ENCODE peak calls at places on chromosomes 3 and 15, in four cellular contexts. C, S, X and R are unnamed samples.

GRCh38 chr3:11603628-11604027 is 40.1 kb downstream of the VGLL4 start:
- DNase-seq in C (peak), S (no peak), X (peak), R (peak)

GRCh38 chr15:70264014-70264492 is 166.3 kb upstream of the TLE3 start:
- DNase-seq in C (peak), X (no peak), S (no peak), R (no peak)

GRCh38 chr3:55458398-55458797 is 28.7 kb downstream of the WNT5A start:
- DNase-seq in C (no peak), S (no peak), X (no peak), R (no peak)

GRCh38 chr3:14480207-14481017 is 59.7 kb downstream of the GRIP2 start:
- DNase-seq in X (no peak), C (peak), S (no peak), R (no peak)

GRCh38 chr3:36591959-36592358 is 172.4 kb downstream of the DCLK3 start:
- DNase-seq in X (no peak), C (no peak), S (no peak), R (no peak)

GRCh38 chr15:39777497-39777896 is 5.1 kb downstream of the FSIP1 start:
- DNase-seq in S (no peak), X (no peak), C (no peak), R (no peak)

GRCh38 chr3:171351676-171352075 is 108.5 kb downstream of the TNIK start:
- DNase-seq in S (no peak), C (no peak), X (no peak), R (no peak)

GRCh38 chr15:35696767-35697231 is 150.8 kb upstream of the DPH6 start:
- DNase-seq in X (no peak), S (no peak), C (no peak), R (no peak)

GRCh38 chr15:47870300-47870955 is 153.1 kb downstream of the SEMA6D start:
- DNase-seq in C (no peak), S (no peak), X (peak), R (peak)

GRCh38 chr3:43779850-43780249 is 89.1 kb downstream of the ABHD5 start:
- DNase-seq in S (no peak), C (no peak), X (no peak), R (no peak)

GRCh38 chr3:124277516-124277890 is 285.6 kb upstream of the ROPN1 start:
- DNase-seq in S (no peak), X (no peak), C (peak), R (no peak)

GRCh38 chr3:108153451-108153981 is 62.7 kb upstream of the CD47 start:
- DNase-seq in X (no peak), C (no peak), S (no peak), R (no peak)

GRCh38 chr3:184568918-184569829 is 7.6 kb downstream of the EPHB3 start:
- DNase-seq in S (peak), C (peak), X (peak), R (peak)

GRCh38 chr3:143901105-143901504 is 52.8 kb upstream of the SLC9A9 start:
- DNase-seq in S (no peak), X (no peak), C (no peak), R (no peak)

GRCh38 chr3:132553811-132554210 is 43.3 kb upstream of the ACKR4 start:
- DNase-seq in X (no peak), S (no peak), C (no peak), R (no peak)

GRCh38 chr3:117719316-117719926 is 1009.8 kb downstream of the TUSC7 start:
- DNase-seq in X (no peak), S (no peak), C (no peak), R (no peak)

GRCh38 chr3:177060492-177060891 is 136.8 kb downstream of the TBL1XR1 start:
- DNase-seq in S (no peak), X (no peak), C (no peak), R (no peak)

GRCh38 chr15:37071134-37071533 is 29.2 kb downstream of the MEIS2 start:
- DNase-seq in S (no peak), X (no peak), C (no peak), R (no peak)

GRCh38 chr3:124174910-124175874 is 183.3 kb upstream of the ROPN1 start:
- DNase-seq in S (no peak), X (no peak), C (no peak), R (no peak)

GRCh38 chr3:189289251-189289650 is 117.5 kb downstream of the TPRG1 start:
- DNase-seq in C (no peak), X (no peak), S (no peak), R (no peak)

GRCh38 chr3:51361746-51362145 is 23.3 kb upstream of the MANF start:
- DNase-seq in C (no peak), S (no peak), X (no peak), R (no peak)

GRCh38 chr3:123385072-123385471 is 63.8 kb downstream of the ADCY5 start:
- DNase-seq in X (peak), S (peak), C (peak), R (peak)

GRCh38 chr3:45034612-45035252 is 8.6 kb downstream of the CLEC3B start:
- DNase-seq in X (peak), C (peak), S (peak), R (peak)

GRCh38 chr3:84738101-84738500 is 220.7 kb upstream of the CADM2 start:
- DNase-seq in S (no peak), X (no peak), C (no peak), R (no peak)

GRCh38 chr3:60243456-60243855 is 1007.8 kb downstream of the FHIT start:
- DNase-seq in X (no peak), C (no peak), S (no peak), R (no peak)

GRCh38 chr3:159322322-159322939 is 520.6 kb downstream of the MFSD1 start:
- DNase-seq in S (peak), C (no peak), X (no peak), R (peak)

GRCh38 chr3:66047321-66048050 is 8.8 kb upstream of the MAGI1 start:
- DNase-seq in S (no peak), C (peak), X (peak), R (peak)

GRCh38 chr3:51982352-51982837 is 940 bp upstream of the ACY1 start:
- DNase-seq in X (no peak), C (no peak), S (no peak), R (no peak)

GRCh38 chr3:197021231-197021630 is 8.4 kb downstream of the MELTF start:
- DNase-seq in X (no peak), C (no peak), S (no peak), R (no peak)
- H3K27ac ChIP-seq in X (no peak), C (no peak), S (no peak), R (no peak)

DNA sequence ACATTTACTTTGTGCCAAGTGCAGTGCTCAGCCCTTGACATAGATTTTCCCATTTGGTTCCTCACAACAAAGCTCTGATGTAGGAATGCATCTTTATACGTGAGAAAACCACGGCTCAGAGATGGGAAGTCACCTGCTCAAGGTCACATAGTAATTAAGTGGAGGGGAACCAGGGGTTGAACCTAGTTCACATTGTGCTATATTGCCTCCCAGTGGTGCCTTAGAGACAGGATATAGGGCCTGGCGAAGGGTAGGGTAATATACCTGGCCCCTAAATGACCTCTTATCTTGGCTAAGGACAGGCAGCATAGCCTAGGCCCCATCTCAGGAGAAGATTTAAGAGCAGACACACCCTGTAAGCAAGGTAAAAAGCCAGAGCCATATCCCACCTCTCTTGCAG is 71.5 kb downstream of the FOXP1 start:
- DNase-seq in C (no peak), S (no peak), X (no peak), R (no peak)
- H3K27ac ChIP-seq in C (no peak), S (no peak), X (no peak), R (no peak)

DNA sequence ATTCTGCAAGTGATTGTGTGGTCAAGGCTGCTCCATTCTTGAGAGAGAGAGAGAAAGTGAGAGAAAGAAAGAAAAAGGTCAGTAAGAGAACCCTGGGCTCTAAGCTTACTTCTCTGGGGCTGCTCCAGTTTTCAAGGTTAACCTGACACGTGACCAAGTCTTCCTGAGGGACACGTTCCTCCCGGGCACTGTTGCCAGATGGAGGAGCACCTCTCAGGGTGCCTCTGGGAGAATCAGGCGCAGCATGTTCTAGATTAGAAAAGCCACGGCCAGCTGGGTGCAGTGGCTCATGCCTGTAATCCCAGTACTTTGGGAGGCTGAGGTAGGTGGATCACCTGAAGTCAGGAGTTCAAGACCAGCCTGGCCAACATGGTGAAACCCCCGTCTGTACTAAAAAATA is 60.8 kb downstream of the ITGA11 start:
- DNase-seq in X (peak), C (peak), S (no peak), R (no peak)
- H3K27ac ChIP-seq in X (peak), C (peak), S (peak), R (no peak)

GRCh38 chr3:46930945-46931403 is 45.6 kb downstream of the CCDC12 start:
- DNase-seq in S (no peak), X (peak), C (no peak), R (no peak)
- H3K27ac ChIP-seq in S (peak), X (peak), C (peak), R (peak)

GRCh38 chr3:139759470-139759869 is 81.7 kb upstream of the NMNAT3 start:
- DNase-seq in C (no peak), X (no peak), S (no peak), R (no peak)
- H3K27ac ChIP-seq in C (no peak), X (no peak), S (no peak), R (no peak)

GRCh38 chr15:67916565-67916964 is 76.7 kb upstream of the RNU6-1 start:
- DNase-seq in X (no peak), C (no peak), S (no peak), R (no peak)
- H3K27ac ChIP-seq in X (peak), C (peak), S (peak), R (peak)

GRCh38 chr15:78757636-78757905 is 53.7 kb downstream of the ADAMTS7 start:
- DNase-seq in S (no peak), X (no peak), C (no peak), R (peak)
- H3K27ac ChIP-seq in S (peak), X (peak), C (no peak), R (peak)